ENCODE peak calls at places on chromosome 7, in five cellular contexts. Q is neural progenitor cell, B is mammary epithelial cell, L is GM23338, E is PC-3. P is an unnamed sample. For H3K36me3, the result is how much of the 10 kb centered on the place peaks cover.

GRCh38 chr7:135761751-135762488 is 13.3 kb upstream of the FAM180A start:
- DNase-seq in B (peak), Q (no peak), E (no peak), L (no peak), P (no peak)

GRCh38 chr7:7944619-7945282 is 23.8 kb upstream of the GLCCI1 start:
- DNase-seq in L (no peak), B (no peak), Q (peak), E (no peak), P (no peak)

GRCh38 chr7:22154130-22154529 is 202.8 kb downstream of the RAPGEF5 start:
- DNase-seq in Q (peak), L (peak), E (no peak), B (no peak), P (no peak)

GRCh38 chr7:33876600-33877274 is 28.6 kb upstream of the BMPER start:
- DNase-seq in Q (no peak), L (no peak), B (no peak), E (no peak), P (no peak)

GRCh38 chr7:151087247-151088018 is 1.2 kb downstream of the AGAP3 start:
- DNase-seq in B (peak), Q (peak), L (no peak), E (peak), P (no peak)

GRCh38 chr7:135800560-135800959 is 51.9 kb upstream of the FAM180A start:
- DNase-seq in Q (peak), B (no peak), E (no peak), L (peak), P (no peak)

GRCh38 chr7:95550546-95550945 is 45.8 kb downstream of the PDK4 start:
- DNase-seq in L (no peak), E (no peak), B (no peak), Q (no peak), P (no peak)

GRCh38 chr7:53984776-53985175 is 557.4 kb upstream of the VSTM2A start:
- DNase-seq in B (peak), Q (no peak), L (no peak), E (no peak), P (no peak)

GRCh38 chr7:33809218-33809617 is 96.1 kb upstream of the BMPER start:
- DNase-seq in B (no peak), E (no peak), L (no peak), Q (no peak), P (no peak)

GRCh38 chr7:355568-355967 is 65.6 kb downstream of the FOXL3 start:
- DNase-seq in L (no peak), Q (no peak), E (no peak), B (no peak), P (no peak)

GRCh38 chr7:111873963-111874693 is 311.8 kb upstream of the IMMP2L start:
- DNase-seq in E (no peak), Q (no peak), B (no peak), L (peak), P (no peak)

GRCh38 chr7:110922906-110923305 is 168.0 kb upstream of the LRRN3 start:
- DNase-seq in B (peak), Q (no peak), E (peak), L (no peak), P (peak)

GRCh38 chr7:52311886-52312285 is 723.5 kb upstream of the POM121L12 start:
- DNase-seq in L (no peak), Q (no peak), E (no peak), B (no peak), P (no peak)

GRCh38 chr7:151119902-151120301 is 33.6 kb downstream of the AGAP3 start:
- DNase-seq in B (no peak), Q (no peak), E (no peak), L (no peak), P (no peak)

GRCh38 chr7:139095194-139095659 is 14.3 kb downstream of the ZC3HAV1 start:
- DNase-seq in B (no peak), Q (no peak), E (no peak), L (no peak), P (no peak)

GRCh38 chr7:33979807-33980355 is 74.5 kb downstream of the BMPER start:
- DNase-seq in E (peak), Q (no peak), L (no peak), B (peak), P (peak)

GRCh38 chr7:20514364-20514763 is 101.1 kb upstream of the ABCB5 start:
- DNase-seq in B (peak), L (no peak), Q (no peak), E (peak), P (peak)

GRCh38 chr7:821688-822087 is 10.6 kb upstream of the SUN1 start:
- DNase-seq in Q (no peak), E (no peak), B (peak), L (no peak), P (no peak)

GRCh38 chr7:25546306-25546705 is 318.0 kb upstream of the NPVF start:
- DNase-seq in B (no peak), E (no peak), Q (no peak), L (no peak), P (no peak)

GRCh38 chr7:35253182-35253679 is 669 bp downstream of the TBX20 start:
- DNase-seq in B (no peak), E (no peak), L (no peak), Q (peak), P (no peak)

GRCh38 chr7:35254496-35255416 is 856 bp upstream of the TBX20 start:
- DNase-seq in E (no peak), L (peak), B (no peak), Q (peak), P (no peak)

GRCh38 chr7:35252584-35252983 is 1.3 kb downstream of the TBX20 start:
- DNase-seq in L (no peak), B (no peak), E (no peak), Q (no peak), P (no peak)

GRCh38 chr7:35255417-35255798 is 1.5 kb upstream of the TBX20 start:
- DNase-seq in Q (peak), E (no peak), B (no peak), L (peak), P (no peak)

DNA sequence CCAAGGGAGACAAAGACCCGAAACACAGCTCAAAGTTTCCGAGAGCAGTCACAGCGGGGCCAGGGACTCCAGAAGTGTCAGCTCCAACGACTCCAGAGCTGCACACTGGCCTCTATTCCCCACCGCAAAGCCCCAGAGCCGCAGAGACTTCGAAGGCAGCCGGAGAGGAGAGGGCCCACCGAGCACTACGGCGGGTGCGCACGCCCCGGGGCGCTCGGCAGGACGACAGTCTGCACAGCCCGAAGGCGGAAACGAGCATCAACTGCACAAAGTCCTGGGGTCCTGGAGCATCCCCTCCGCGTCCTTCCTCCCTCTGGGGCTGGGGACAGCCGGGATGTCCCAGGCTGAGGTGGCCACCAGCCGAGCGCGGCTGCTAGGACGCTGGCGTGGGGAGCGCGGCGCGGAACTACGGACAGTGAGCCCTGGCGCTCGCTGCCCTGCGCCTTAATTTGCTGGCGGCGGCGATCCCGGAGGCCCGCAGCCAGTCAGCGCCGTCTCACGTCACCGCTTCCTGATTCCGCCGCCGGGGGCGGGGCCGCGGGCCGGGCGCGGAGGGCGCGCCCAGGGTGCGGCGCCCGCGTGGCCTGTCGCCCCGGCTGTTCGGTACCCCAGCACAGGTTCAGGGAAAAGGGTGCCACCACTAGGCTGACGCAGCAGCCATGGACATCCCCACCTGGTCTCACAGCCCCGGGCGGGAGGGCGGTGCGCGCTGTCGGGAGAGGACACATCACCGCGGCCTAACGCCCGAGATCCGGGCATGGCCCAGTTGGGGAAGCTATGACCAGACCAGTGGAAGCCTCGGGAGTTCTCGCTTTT is at the start of gene TBX20:
- DNase-seq in Q (peak), E (no peak), L (peak), B (no peak), P (no peak)
- TF ChIP-seq EZH2 in Q (peak), E (no peak), L (no peak), B (peak), P (peak)

GRCh38 chr7:99381664-99382075 is 7.1 kb downstream of the ARPC1B start:
- DNase-seq in L (no peak), E (no peak), B (no peak), Q (no peak), P (no peak)
- H3K36me3 ChIP-seq in L (under half), E (under half), B (under half), Q (under half), P (under half)

DNA sequence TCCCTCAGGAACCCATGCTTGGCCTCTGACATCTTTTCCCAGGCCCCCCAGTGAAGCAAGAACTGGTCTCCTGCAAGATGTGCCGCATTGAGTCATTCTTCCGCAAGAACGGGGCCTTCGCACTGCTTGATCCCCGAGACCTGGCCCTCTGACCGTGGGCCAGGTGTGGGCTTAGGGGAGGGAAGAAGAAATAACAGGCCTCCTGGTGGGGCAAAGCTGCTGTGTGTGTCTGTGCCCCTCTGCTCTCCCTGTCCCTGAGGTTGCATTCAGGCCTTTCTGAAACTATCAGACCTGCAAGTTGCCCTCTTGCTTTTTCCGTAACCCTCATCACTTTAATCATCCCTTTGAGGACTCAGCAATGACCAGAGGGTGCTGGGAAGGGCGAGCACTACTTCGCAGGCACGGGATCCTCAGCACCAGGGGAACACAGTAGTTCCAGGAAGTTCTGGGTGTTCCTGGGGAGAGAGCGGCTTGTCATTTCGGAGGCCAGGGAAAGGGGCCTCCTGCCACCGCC is 6.0 kb downstream of the ATP6V1F start:
- DNase-seq in B (no peak), L (no peak), Q (no peak), E (no peak), P (no peak)
- TF ChIP-seq EZH2 in B (no peak), L (peak), Q (no peak), E (no peak), P (no peak)

GRCh38 chr7:128311003-128311402 is 32.7 kb downstream of the RBM28 start:
- DNase-seq in E (no peak), L (no peak), Q (no peak), B (no peak), P (no peak)
- H3K36me3 ChIP-seq in E (half or more), L (under half), Q (under half), B (under half), P (under half)

GRCh38 chr7:124032369-124033092 is at the start of gene TMEM229A:
- DNase-seq in L (peak), Q (peak), E (peak), B (peak), P (no peak)
- TF ChIP-seq EZH2 in L (no peak), Q (no peak), E (peak), B (peak), P (peak)

P was measured in keratinocyte.